ENCODE peak calls at places on chromosomes 7 and 10, in six cellular contexts. F is fibroblast of mammary gland, X is fibroblast of the aortic adventitia, E is fibroblast of lung, J is mammary epithelial cell, Y is astrocyte. A is an unnamed sample.

GRCh38 chr10:130042386-130042785 is 68.2 kb downstream of the C10orf143 start:
- DNase-seq in F (no peak), X (no peak), E (no peak), J (no peak), Y (no peak), A (no peak)

GRCh38 chr7:149564340-149565095 is 66.9 kb upstream of the ZNF746 start:
- DNase-seq in F (no peak), X (peak), E (no peak), J (no peak), Y (no peak), A (no peak)

GRCh38 chr10:51629969-51630617 is 69.3 kb downstream of the CSTF2T start:
- DNase-seq in F (peak), X (peak), E (no peak), J (no peak), Y (no peak), A (no peak)

GRCh38 chr10:102118867-102119266 is 1.3 kb downstream of the LDB1 start:
- DNase-seq in F (peak), X (peak), E (peak), J (no peak), Y (no peak), A (no peak)

GRCh38 chr10:1369197-1369596 is 313.0 kb downstream of the WDR37 start:
- DNase-seq in F (no peak), X (no peak), E (no peak), J (no peak), Y (no peak), A (no peak)

GRCh38 chr10:18681366-18681765 is 22.1 kb downstream of the ARL5B start:
- DNase-seq in F (peak), X (peak), E (peak), J (no peak), Y (no peak), A (peak)

GRCh38 chr7:124155400-124156022 is 122.6 kb upstream of the TMEM229A start:
- DNase-seq in F (peak), X (peak), E (peak), J (peak), Y (no peak), A (peak)

GRCh38 chr7:34096135-34096775 is 190.9 kb downstream of the BMPER start:
- DNase-seq in F (peak), X (peak), E (peak), J (peak), Y (peak), A (peak)

GRCh38 chr10:55146032-55146431 is 345.0 kb upstream of the PCDH15 start:
- DNase-seq in F (peak), X (no peak), E (peak), J (peak), Y (peak), A (peak)

GRCh38 chr10:22323538-22324305 is 2.8 kb downstream of the BMI1 start:
- DNase-seq in F (no peak), X (no peak), E (no peak), J (no peak), Y (no peak), A (no peak)

GRCh38 chr10:26861326-26861998 is 704 bp upstream of the ABI1 start:
- DNase-seq in F (no peak), X (no peak), E (no peak), J (no peak), Y (no peak), A (no peak)
- TF ChIP-seq CTCF in F (no peak), X (no peak), E (no peak), J (no peak), Y (peak), A (no peak)

DNA sequence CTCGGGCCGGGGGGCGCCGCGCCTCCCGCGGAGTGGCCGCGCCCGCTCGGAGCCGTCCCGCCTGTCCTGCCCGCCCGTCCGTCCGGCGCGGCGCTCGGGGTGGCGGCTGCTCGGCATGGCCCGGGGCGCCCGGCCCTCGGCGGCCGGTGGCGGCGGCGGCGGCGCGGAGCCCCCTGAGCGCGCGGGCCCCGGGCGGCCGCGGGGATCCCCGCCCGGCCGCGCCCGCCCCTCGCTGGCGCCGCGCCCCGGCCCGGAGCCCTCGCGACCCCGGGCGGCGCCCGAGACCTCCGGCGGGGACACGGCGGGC is 373 bp downstream of the SDK1 start:
- DNase-seq in F (no peak), X (no peak), E (no peak), J (no peak), Y (no peak), A (no peak)
- H3K4me3 ChIP-seq in F (no peak), X (peak), E (no peak), J (no peak), Y (peak), A (peak)

GRCh38 chr10:48651293-48651692 is 33.4 kb upstream of the WDFY4 start:
- DNase-seq in F (no peak), X (no peak), E (no peak), J (no peak), Y (no peak), A (no peak)

GRCh38 chr10:48651839-48652238 is 32.8 kb upstream of the WDFY4 start:
- DNase-seq in F (no peak), X (no peak), E (no peak), J (no peak), Y (no peak), A (no peak)

GRCh38 chr10:48652344-48652743 is 32.3 kb upstream of the WDFY4 start:
- DNase-seq in F (no peak), X (no peak), E (no peak), J (no peak), Y (no peak), A (no peak)

GRCh38 chr10:48648172-48648942 is 36.3 kb upstream of the WDFY4 start:
- DNase-seq in F (no peak), X (no peak), E (no peak), J (no peak), Y (no peak), A (no peak)

DNA sequence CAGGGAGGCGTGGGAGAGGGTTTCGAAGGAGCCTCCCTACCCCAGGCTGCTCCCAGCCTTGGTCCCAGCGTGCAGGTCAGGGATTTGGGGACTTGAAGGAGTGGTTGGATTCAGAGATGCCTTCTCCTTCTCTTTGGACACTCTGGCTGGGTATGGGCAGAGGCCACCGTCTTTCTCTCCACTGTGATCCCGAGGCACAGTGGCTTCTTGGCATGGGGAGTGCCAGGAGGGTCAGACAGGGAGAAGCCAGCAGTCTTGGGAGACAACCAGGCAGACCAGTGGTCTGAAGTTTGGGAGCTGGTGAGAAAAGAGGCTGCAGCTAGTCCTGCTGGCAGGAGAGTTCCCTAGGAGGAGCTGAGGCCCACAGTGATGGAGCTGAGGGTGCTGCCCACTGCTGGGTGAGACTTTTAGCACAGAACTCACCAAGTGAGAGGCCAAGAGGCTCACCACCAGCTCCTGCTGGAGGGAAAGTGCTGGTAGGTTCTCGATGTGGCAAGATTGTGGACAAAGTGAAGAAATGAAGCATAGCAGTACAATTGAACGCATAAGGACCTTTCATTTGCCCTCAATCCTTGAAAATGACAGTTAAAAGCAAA is 35.2 kb upstream of the WDFY4 start:
- DNase-seq in F (peak), X (no peak), E (no peak), J (no peak), Y (no peak), A (no peak)
- TF ChIP-seq CTCF in F (peak), X (peak), E (no peak), J (no peak), Y (no peak), A (no peak)

DNA sequence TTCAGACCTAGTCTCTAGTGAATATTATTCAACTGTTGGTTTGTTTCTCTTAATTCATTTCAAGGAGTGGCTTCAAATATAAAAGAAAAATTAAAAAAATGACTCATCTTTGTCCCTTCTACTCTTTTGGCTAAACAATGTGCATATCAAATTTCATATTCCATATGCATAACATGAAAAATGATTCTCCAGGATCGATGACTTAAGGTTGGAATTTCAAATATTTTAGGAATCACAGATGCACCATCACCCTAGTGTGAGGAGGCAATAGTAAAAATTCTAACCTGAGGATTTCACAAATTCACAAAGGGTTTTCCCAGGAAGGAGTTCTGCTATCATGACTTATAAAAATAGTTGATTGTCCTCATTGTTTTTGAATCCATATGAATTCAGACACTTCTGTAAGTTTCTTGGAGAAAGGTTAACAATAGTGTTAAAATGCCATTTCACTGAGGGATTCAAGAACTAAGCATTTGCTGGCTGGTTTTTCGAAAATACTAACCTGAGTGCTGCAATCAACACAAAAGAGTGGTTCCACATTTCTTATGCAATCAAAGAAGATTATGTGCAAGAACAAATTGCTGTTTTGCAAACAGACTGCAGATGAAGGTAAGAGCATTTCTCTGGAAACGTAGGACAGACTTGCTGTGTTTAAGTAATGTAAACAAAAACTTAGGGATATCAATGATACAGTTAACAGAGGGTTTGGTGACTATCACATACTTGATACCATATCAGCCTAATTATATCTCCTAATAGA is 547.5 kb upstream of the LRRTM3 start:
- DNase-seq in F (no peak), X (no peak), E (peak), J (no peak), Y (no peak), A (no peak)
- H3K4me3 ChIP-seq in F (no peak), X (no peak), E (no peak), J (no peak), Y (no peak), A (no peak)